ENCODE peak calls at places on chromosomes 3 and 15, in five cellular contexts. X is mesenchymal stem cell, D is mesendoderm, E is neuronal stem cell, L is H9. M is an unnamed sample.

GRCh38 chr15:70014311-70014707 is 83.4 kb downstream of the TLE3 start:
- DNase-seq in X (no peak), D (no peak), E (no peak), L (no peak), M (no peak)

GRCh38 chr3:14411166-14411526 is 8.7 kb downstream of the SLC6A6 start:
- DNase-seq in X (no peak), D (no peak), E (no peak), L (no peak), M (no peak)

GRCh38 chr15:68303134-68303533 is 25.6 kb downstream of the FEM1B start:
- DNase-seq in X (no peak), D (no peak), E (no peak), L (no peak), M (no peak)

GRCh38 chr3:4834403-4834866 is 144.8 kb upstream of the BHLHE40 start:
- DNase-seq in X (peak), D (no peak), E (no peak), L (no peak), M (peak)

GRCh38 chr3:52404391-52404790 is 40.5 kb downstream of the SEMA3G start:
- DNase-seq in X (no peak), D (no peak), E (no peak), L (no peak), M (no peak)

GRCh38 chr3:147613710-147614109 is 204.5 kb downstream of the ZIC1 start:
- DNase-seq in X (no peak), D (no peak), E (no peak), L (no peak), M (no peak)

GRCh38 chr15:29270169-29270955 is 740 bp upstream of the NSMCE3 start:
- DNase-seq in X (peak), D (no peak), E (no peak), L (no peak), M (peak)

GRCh38 chr15:38972831-38973230 is 408.2 kb upstream of the RASGRP1 start:
- DNase-seq in X (no peak), D (no peak), E (no peak), L (no peak), M (no peak)

GRCh38 chr3:70531063-70531657 is 218.7 kb upstream of the MDFIC2 start:
- DNase-seq in X (peak), D (peak), E (peak), L (no peak), M (peak)

GRCh38 chr3:4533489-4534443 is 40.6 kb downstream of the ITPR1 start:
- DNase-seq in X (peak), D (peak), E (no peak), L (no peak), M (no peak)

DNA sequence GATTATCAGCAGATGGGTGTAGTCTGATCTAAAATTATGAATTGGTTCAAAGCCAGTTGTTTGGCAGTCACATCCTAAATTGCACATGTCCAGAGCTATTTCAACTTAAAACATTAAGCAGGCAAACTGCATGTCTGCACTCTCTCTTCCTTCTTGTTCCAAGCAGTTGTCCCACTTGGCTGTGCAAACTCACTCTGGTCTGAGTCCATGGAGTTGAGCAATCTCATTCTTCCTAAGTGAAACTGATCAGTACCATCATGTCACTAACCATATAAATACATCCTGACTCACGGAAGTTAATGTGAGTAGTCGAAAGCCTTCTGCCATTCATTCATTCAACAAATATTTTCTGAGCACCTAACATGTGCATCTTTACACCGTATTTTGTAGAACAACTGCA is 353.0 kb downstream of the ROBO1 start:
- DNase-seq in X (peak), D (no peak), E (no peak), L (no peak), M (peak)
- H2BK5ac ChIP-seq in X (no peak), D (no peak), E (no peak), L (no peak), M (no peak)

DNA sequence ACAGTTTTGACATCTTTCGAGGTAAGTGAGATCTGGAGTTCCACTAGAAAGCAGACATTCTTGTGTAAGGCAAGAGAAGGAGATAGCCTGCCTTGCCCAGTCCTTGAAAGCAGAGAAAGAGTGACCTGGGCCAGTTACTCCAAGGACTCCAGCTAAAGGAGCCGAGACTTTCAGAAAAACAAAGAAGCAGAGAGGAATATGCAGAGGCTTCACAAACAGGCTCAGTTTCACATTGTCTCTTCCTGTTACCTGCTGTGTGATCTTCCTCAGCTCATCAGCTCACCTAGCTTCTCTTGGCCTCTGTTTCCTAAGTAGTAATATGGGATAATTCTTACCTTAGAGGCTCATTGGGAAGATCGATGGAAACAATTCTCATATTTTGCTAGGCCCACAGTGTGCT is 81.0 kb downstream of the CDC25A start:
- DNase-seq in X (no peak), D (no peak), E (no peak), L (peak), M (no peak)
- H2BK5ac ChIP-seq in X (no peak), D (no peak), E (no peak), L (no peak), M (no peak)

GRCh38 chr3:16658004-16658932 is 53.0 kb upstream of the DAZL start:
- DNase-seq in X (no peak), D (peak), E (peak), L (peak), M (no peak)
- H2BK5ac ChIP-seq in X (no peak), D (peak), E (no peak), L (peak), M (no peak)

GRCh38 chr3:101561630-101562328 is at the start of gene TRMT10C:
- DNase-seq in X (peak), D (peak), E (peak), L (peak), M (peak)
- H2BK5ac ChIP-seq in X (peak), D (no peak), E (no peak), L (no peak), M (peak)

GRCh38 chr3:197532388-197532787 is 23.4 kb downstream of the BDH1 start:
- DNase-seq in X (no peak), D (no peak), E (no peak), L (no peak), M (no peak)

GRCh38 chr3:197524128-197524527 is 31.6 kb downstream of the BDH1 start:
- DNase-seq in X (no peak), D (no peak), E (no peak), L (no peak), M (no peak)

GRCh38 chr3:197527569-197527968 is 28.2 kb downstream of the BDH1 start:
- DNase-seq in X (no peak), D (no peak), E (no peak), L (no peak), M (no peak)

GRCh38 chr3:197525706-197526105 is 30.1 kb downstream of the BDH1 start:
- DNase-seq in X (peak), D (peak), E (no peak), L (peak), M (peak)

DNA sequence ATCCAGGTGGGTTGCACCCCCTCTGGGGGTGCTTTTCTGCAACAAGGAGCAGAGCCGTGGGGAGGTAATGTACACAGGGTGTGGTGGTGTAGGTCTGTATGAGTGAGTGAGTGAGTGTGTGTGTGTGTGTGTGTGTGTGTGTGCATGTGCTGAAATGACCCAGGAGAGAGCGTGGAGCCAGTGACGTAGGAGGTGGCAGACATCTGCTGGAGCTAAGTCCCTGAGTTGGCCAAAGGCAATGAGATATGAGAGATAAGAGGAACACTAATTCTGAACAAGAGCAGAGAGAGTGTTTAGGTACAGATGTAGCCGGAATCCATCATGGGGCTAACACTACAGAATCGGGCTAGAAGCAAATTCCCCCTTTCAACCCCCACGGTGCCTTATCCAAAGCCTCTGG is 27.6 kb downstream of the BDH1 start:
- DNase-seq in X (no peak), D (peak), E (no peak), L (no peak), M (no peak)
- H2BK5ac ChIP-seq in X (no peak), D (no peak), E (no peak), L (no peak), M (no peak)

GRCh38 chr3:88058593-88059379 is at the start of the genes CGGBP1 and ZNF654:
- DNase-seq in X (peak), D (peak), E (peak), L (peak), M (peak)
- H2BK5ac ChIP-seq in X (peak), D (peak), E (peak), L (no peak), M (peak)

GRCh38 chr3:146507331-146508120 is 36.9 kb downstream of the PLSCR1 start:
- DNase-seq in X (no peak), D (peak), E (no peak), L (no peak), M (no peak)
- H2BK5ac ChIP-seq in X (peak), D (peak), E (no peak), L (no peak), M (peak)

GRCh38 chr3:66409771-66410355 is 91.0 kb downstream of the LRIG1 start:
- DNase-seq in X (no peak), D (no peak), E (no peak), L (no peak), M (no peak)

GRCh38 chr3:66406841-66407240 is 94.0 kb downstream of the LRIG1 start:
- DNase-seq in X (no peak), D (no peak), E (no peak), L (no peak), M (no peak)

GRCh38 chr3:66410371-66410770 is 90.5 kb downstream of the LRIG1 start:
- DNase-seq in X (no peak), D (no peak), E (no peak), L (no peak), M (no peak)

GRCh38 chr3:66406186-66406585 is 94.6 kb downstream of the LRIG1 start:
- DNase-seq in X (no peak), D (no peak), E (no peak), L (no peak), M (no peak)

GRCh38 chr3:66408458-66408857 is 92.4 kb downstream of the LRIG1 start:
- DNase-seq in X (no peak), D (no peak), E (no peak), L (no peak), M (no peak)
- H2BK5ac ChIP-seq in X (no peak), D (no peak), E (no peak), L (no peak), M (no peak)

GRCh38 chr3:66407281-66408218 is 93.3 kb downstream of the LRIG1 start:
- DNase-seq in X (peak), D (peak), E (peak), L (peak), M (peak)
- H2BK5ac ChIP-seq in X (no peak), D (no peak), E (no peak), L (no peak), M (no peak)

DNA sequence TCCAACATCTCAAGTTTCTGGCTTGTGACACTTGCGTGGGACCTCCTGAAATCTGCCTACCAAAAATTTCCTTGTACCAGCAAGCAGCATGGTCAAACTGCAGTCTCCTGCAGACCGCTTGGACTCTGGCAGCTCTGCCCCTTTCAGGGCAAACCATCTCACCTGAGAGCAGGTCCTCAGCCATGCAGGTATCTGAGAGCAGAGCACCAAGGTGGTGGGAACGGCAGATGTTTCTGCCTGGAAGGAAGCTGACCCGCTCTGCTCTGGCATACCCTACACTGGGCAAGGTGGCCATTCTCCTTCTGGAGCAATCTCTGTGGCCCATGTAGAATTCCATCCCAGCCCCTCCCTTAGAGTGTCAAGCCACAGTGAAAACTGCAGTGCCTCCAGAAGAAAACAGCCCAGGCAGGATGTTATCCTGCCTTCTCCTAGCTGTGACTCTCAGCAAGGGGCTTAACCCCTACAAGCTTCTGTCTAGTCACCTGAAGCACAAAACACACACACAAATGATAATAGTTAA is 21.6 kb downstream of the MESD start:
- DNase-seq in X (no peak), D (no peak), E (no peak), L (no peak), M (no peak)
- H2BK5ac ChIP-seq in X (no peak), D (no peak), E (no peak), L (no peak), M (no peak)